ENCODE peak calls at places on chromosome 3, in ten cellular contexts. One of them, this sample, is unnamed.

GRCh38 chr3:115931581-115931980 is 308.3 kb downstream of the GAP43 start:
- DNase-seq in stimulated activated CD8-positive, alpha-beta memory T cell treated with anti-CD3 and anti-CD28 coated beads, Interleukin-12 subunit alpha, Interleukin-12 subunit beta, amount 100 ng/mL, for 4 hours: no peak
- DNase-seq in HepG2: no peak
- DNase-seq in BJ: no peak
- DNase-seq in CD8-positive, alpha-beta T cell: no peak
- DNase-seq in germinal center: no peak
- DNase-seq in stimulated activated CD4-positive, alpha-beta T cell treated with anti-CD3 and anti-CD28 coated beads, Interleukin-2, amount 100 ng/mL, for 48 hours: no peak
- DNase-seq in PC-3: peak; percentile 15
- DNase-seq in astrocyte of the hippocampus: no peak
- DNase-seq in CD4-positive, CD25-positive, alpha-beta regulatory T cell: no peak
- DNase-seq in this sample: no peak

GRCh38 chr3:37779289-37780152 is 82.2 kb upstream of the CTDSPL start:
- DNase-seq in HepG2: peak; percentile 66
- DNase-seq in CD8-positive, alpha-beta T cell: no peak
- DNase-seq in BJ: no peak
- DNase-seq in germinal center: peak; percentile 64
- DNase-seq in stimulated activated CD8-positive, alpha-beta memory T cell treated with anti-CD3 and anti-CD28 coated beads, Interleukin-12 subunit alpha, Interleukin-12 subunit beta, amount 100 ng/mL, for 4 hours: no peak
- DNase-seq in CD4-positive, CD25-positive, alpha-beta regulatory T cell: no peak
- DNase-seq in astrocyte of the hippocampus: peak; percentile 89
- DNase-seq in PC-3: peak; percentile 84
- DNase-seq in stimulated activated CD4-positive, alpha-beta T cell treated with anti-CD3 and anti-CD28 coated beads, Interleukin-2, amount 100 ng/mL, for 48 hours: no peak
- DNase-seq in this sample: peak; percentile 27

GRCh38 chr3:113245775-113246174 is 34.4 kb downstream of the BOC start:
- DNase-seq in astrocyte of the hippocampus: no peak
- DNase-seq in CD4-positive, CD25-positive, alpha-beta regulatory T cell: no peak
- DNase-seq in HepG2: no peak
- DNase-seq in stimulated activated CD4-positive, alpha-beta T cell treated with anti-CD3 and anti-CD28 coated beads, Interleukin-2, amount 100 ng/mL, for 48 hours: no peak
- DNase-seq in BJ: no peak
- DNase-seq in germinal center: no peak
- DNase-seq in CD8-positive, alpha-beta T cell: no peak
- DNase-seq in stimulated activated CD8-positive, alpha-beta memory T cell treated with anti-CD3 and anti-CD28 coated beads, Interleukin-12 subunit alpha, Interleukin-12 subunit beta, amount 100 ng/mL, for 4 hours: no peak
- DNase-seq in PC-3: no peak
- DNase-seq in this sample: no peak

GRCh38 chr3:153628591-153628990 is 466.6 kb downstream of the RAP2B start:
- DNase-seq in CD4-positive, CD25-positive, alpha-beta regulatory T cell: no peak
- DNase-seq in astrocyte of the hippocampus: no peak
- DNase-seq in HepG2: no peak
- DNase-seq in stimulated activated CD8-positive, alpha-beta memory T cell treated with anti-CD3 and anti-CD28 coated beads, Interleukin-12 subunit alpha, Interleukin-12 subunit beta, amount 100 ng/mL, for 4 hours: no peak
- DNase-seq in stimulated activated CD4-positive, alpha-beta T cell treated with anti-CD3 and anti-CD28 coated beads, Interleukin-2, amount 100 ng/mL, for 48 hours: no peak
- DNase-seq in BJ: peak; percentile 7
- DNase-seq in germinal center: no peak
- DNase-seq in PC-3: no peak
- DNase-seq in CD8-positive, alpha-beta T cell: no peak
- DNase-seq in this sample: no peak

GRCh38 chr3:56869157-56869889 is 67.6 kb upstream of the ARHGEF3 start:
- DNase-seq in astrocyte of the hippocampus: peak; percentile 45
- DNase-seq in stimulated activated CD4-positive, alpha-beta T cell treated with anti-CD3 and anti-CD28 coated beads, Interleukin-2, amount 100 ng/mL, for 48 hours: no peak
- DNase-seq in stimulated activated CD8-positive, alpha-beta memory T cell treated with anti-CD3 and anti-CD28 coated beads, Interleukin-12 subunit alpha, Interleukin-12 subunit beta, amount 100 ng/mL, for 4 hours: no peak
- DNase-seq in CD8-positive, alpha-beta T cell: no peak
- DNase-seq in PC-3: peak; percentile 70
- DNase-seq in germinal center: no peak
- DNase-seq in CD4-positive, CD25-positive, alpha-beta regulatory T cell: no peak
- DNase-seq in BJ: no peak
- DNase-seq in HepG2: no peak
- DNase-seq in this sample: no peak

GRCh38 chr3:58536501-58537411 is at the start of gene ACOX2:
- DNase-seq in CD4-positive, CD25-positive, alpha-beta regulatory T cell: no peak
- DNase-seq in CD8-positive, alpha-beta T cell: no peak
- DNase-seq in PC-3: no peak
- DNase-seq in stimulated activated CD4-positive, alpha-beta T cell treated with anti-CD3 and anti-CD28 coated beads, Interleukin-2, amount 100 ng/mL, for 48 hours: no peak
- DNase-seq in germinal center: no peak
- DNase-seq in HepG2: no peak
- DNase-seq in BJ: no peak
- DNase-seq in astrocyte of the hippocampus: peak; percentile 69
- DNase-seq in stimulated activated CD8-positive, alpha-beta memory T cell treated with anti-CD3 and anti-CD28 coated beads, Interleukin-12 subunit alpha, Interleukin-12 subunit beta, amount 100 ng/mL, for 4 hours: no peak
- DNase-seq in this sample: peak; percentile 69

GRCh38 chr3:31941230-31941632 is 39.8 kb downstream of the OSBPL10 start:
- DNase-seq in astrocyte of the hippocampus: peak; percentile 50
- DNase-seq in BJ: no peak
- DNase-seq in PC-3: no peak
- DNase-seq in germinal center: no peak
- DNase-seq in CD8-positive, alpha-beta T cell: no peak
- DNase-seq in HepG2: peak; percentile 85
- DNase-seq in stimulated activated CD8-positive, alpha-beta memory T cell treated with anti-CD3 and anti-CD28 coated beads, Interleukin-12 subunit alpha, Interleukin-12 subunit beta, amount 100 ng/mL, for 4 hours: no peak
- DNase-seq in CD4-positive, CD25-positive, alpha-beta regulatory T cell: no peak
- DNase-seq in stimulated activated CD4-positive, alpha-beta T cell treated with anti-CD3 and anti-CD28 coated beads, Interleukin-2, amount 100 ng/mL, for 48 hours: no peak
- DNase-seq in this sample: no peak

GRCh38 chr3:46470831-46471230 is 6.1 kb upstream of the LTF start:
- DNase-seq in PC-3: no peak
- DNase-seq in HepG2: no peak
- DNase-seq in BJ: no peak
- DNase-seq in CD4-positive, CD25-positive, alpha-beta regulatory T cell: no peak
- DNase-seq in CD8-positive, alpha-beta T cell: no peak
- DNase-seq in astrocyte of the hippocampus: no peak
- DNase-seq in stimulated activated CD4-positive, alpha-beta T cell treated with anti-CD3 and anti-CD28 coated beads, Interleukin-2, amount 100 ng/mL, for 48 hours: no peak
- DNase-seq in germinal center: no peak
- DNase-seq in stimulated activated CD8-positive, alpha-beta memory T cell treated with anti-CD3 and anti-CD28 coated beads, Interleukin-12 subunit alpha, Interleukin-12 subunit beta, amount 100 ng/mL, for 4 hours: no peak
- DNase-seq in this sample: no peak

GRCh38 chr3:10026084-10026890 is at the start of gene FANCD2:
- DNase-seq in BJ: peak; percentile 34
- DNase-seq in germinal center: peak; percentile 82
- DNase-seq in astrocyte of the hippocampus: peak; percentile 96
- DNase-seq in stimulated activated CD8-positive, alpha-beta memory T cell treated with anti-CD3 and anti-CD28 coated beads, Interleukin-12 subunit alpha, Interleukin-12 subunit beta, amount 100 ng/mL, for 4 hours: peak; percentile 90
- DNase-seq in stimulated activated CD4-positive, alpha-beta T cell treated with anti-CD3 and anti-CD28 coated beads, Interleukin-2, amount 100 ng/mL, for 48 hours: peak; percentile 93
- DNase-seq in CD4-positive, CD25-positive, alpha-beta regulatory T cell: peak; percentile 88
- DNase-seq in HepG2: peak; percentile 72
- DNase-seq in CD8-positive, alpha-beta T cell: peak; percentile 97
- DNase-seq in PC-3: peak; percentile 93
- DNase-seq in this sample: peak; percentile 92

GRCh38 chr3:178320481-178321352 is 215.5 kb upstream of the KCNMB2 start:
- DNase-seq in BJ: no peak
- DNase-seq in stimulated activated CD4-positive, alpha-beta T cell treated with anti-CD3 and anti-CD28 coated beads, Interleukin-2, amount 100 ng/mL, for 48 hours: no peak
- DNase-seq in astrocyte of the hippocampus: peak; percentile 81
- DNase-seq in stimulated activated CD8-positive, alpha-beta memory T cell treated with anti-CD3 and anti-CD28 coated beads, Interleukin-12 subunit alpha, Interleukin-12 subunit beta, amount 100 ng/mL, for 4 hours: no peak
- DNase-seq in HepG2: no peak
- DNase-seq in germinal center: no peak
- DNase-seq in CD4-positive, CD25-positive, alpha-beta regulatory T cell: no peak
- DNase-seq in PC-3: peak; percentile 28
- DNase-seq in CD8-positive, alpha-beta T cell: no peak
- DNase-seq in this sample: no peak

GRCh38 chr3:72444642-72445223 is 403.5 kb downstream of the SHQ1 start:
- DNase-seq in HepG2: no peak
- DNase-seq in PC-3: no peak
- DNase-seq in germinal center: no peak
- DNase-seq in CD8-positive, alpha-beta T cell: no peak
- DNase-seq in CD4-positive, CD25-positive, alpha-beta regulatory T cell: no peak
- DNase-seq in astrocyte of the hippocampus: no peak
- DNase-seq in stimulated activated CD4-positive, alpha-beta T cell treated with anti-CD3 and anti-CD28 coated beads, Interleukin-2, amount 100 ng/mL, for 48 hours: no peak
- DNase-seq in BJ: no peak
- DNase-seq in stimulated activated CD8-positive, alpha-beta memory T cell treated with anti-CD3 and anti-CD28 coated beads, Interleukin-12 subunit alpha, Interleukin-12 subunit beta, amount 100 ng/mL, for 4 hours: no peak
- DNase-seq in this sample: no peak

GRCh38 chr3:136543385-136543784 is 208.8 kb downstream of the STAG1 start:
- DNase-seq in BJ: no peak
- DNase-seq in PC-3: peak; percentile 8
- DNase-seq in HepG2: no peak
- DNase-seq in stimulated activated CD4-positive, alpha-beta T cell treated with anti-CD3 and anti-CD28 coated beads, Interleukin-2, amount 100 ng/mL, for 48 hours: no peak
- DNase-seq in germinal center: no peak
- DNase-seq in CD4-positive, CD25-positive, alpha-beta regulatory T cell: no peak
- DNase-seq in stimulated activated CD8-positive, alpha-beta memory T cell treated with anti-CD3 and anti-CD28 coated beads, Interleukin-12 subunit alpha, Interleukin-12 subunit beta, amount 100 ng/mL, for 4 hours: no peak
- DNase-seq in CD8-positive, alpha-beta T cell: no peak
- DNase-seq in astrocyte of the hippocampus: no peak
- DNase-seq in this sample: no peak

GRCh38 chr3:23580337-23580736 is 225.4 kb upstream of the UBE2E1 start:
- DNase-seq in stimulated activated CD8-positive, alpha-beta memory T cell treated with anti-CD3 and anti-CD28 coated beads, Interleukin-12 subunit alpha, Interleukin-12 subunit beta, amount 100 ng/mL, for 4 hours: no peak
- DNase-seq in PC-3: peak; percentile 97
- DNase-seq in BJ: peak; percentile 36
- DNase-seq in stimulated activated CD4-positive, alpha-beta T cell treated with anti-CD3 and anti-CD28 coated beads, Interleukin-2, amount 100 ng/mL, for 48 hours: no peak
- DNase-seq in HepG2: no peak
- DNase-seq in germinal center: no peak
- DNase-seq in CD8-positive, alpha-beta T cell: no peak
- DNase-seq in CD4-positive, CD25-positive, alpha-beta regulatory T cell: no peak
- DNase-seq in astrocyte of the hippocampus: peak; percentile 47
- DNase-seq in this sample: no peak

GRCh38 chr3:186938716-186939115 is 8.4 kb downstream of the ST6GAL1 start:
- DNase-seq in stimulated activated CD8-positive, alpha-beta memory T cell treated with anti-CD3 and anti-CD28 coated beads, Interleukin-12 subunit alpha, Interleukin-12 subunit beta, amount 100 ng/mL, for 4 hours: no peak
- DNase-seq in PC-3: no peak
- DNase-seq in astrocyte of the hippocampus: peak; percentile 23
- DNase-seq in germinal center: no peak
- DNase-seq in BJ: no peak
- DNase-seq in CD8-positive, alpha-beta T cell: no peak
- DNase-seq in stimulated activated CD4-positive, alpha-beta T cell treated with anti-CD3 and anti-CD28 coated beads, Interleukin-2, amount 100 ng/mL, for 48 hours: no peak
- DNase-seq in CD4-positive, CD25-positive, alpha-beta regulatory T cell: no peak
- DNase-seq in HepG2: no peak
- DNase-seq in this sample: no peak

GRCh38 chr3:173988912-173989311 is 591.4 kb downstream of the NLGN1 start:
- DNase-seq in BJ: no peak
- DNase-seq in HepG2: no peak
- DNase-seq in astrocyte of the hippocampus: no peak
- DNase-seq in stimulated activated CD4-positive, alpha-beta T cell treated with anti-CD3 and anti-CD28 coated beads, Interleukin-2, amount 100 ng/mL, for 48 hours: no peak
- DNase-seq in PC-3: no peak
- DNase-seq in germinal center: no peak
- DNase-seq in stimulated activated CD8-positive, alpha-beta memory T cell treated with anti-CD3 and anti-CD28 coated beads, Interleukin-12 subunit alpha, Interleukin-12 subunit beta, amount 100 ng/mL, for 4 hours: no peak
- DNase-seq in CD4-positive, CD25-positive, alpha-beta regulatory T cell: no peak
- DNase-seq in CD8-positive, alpha-beta T cell: no peak
- DNase-seq in this sample: no peak

GRCh38 chr3:1326546-1326945 is 233.7 kb downstream of the CNTN6 start:
- DNase-seq in CD8-positive, alpha-beta T cell: no peak
- DNase-seq in CD4-positive, CD25-positive, alpha-beta regulatory T cell: no peak
- DNase-seq in stimulated activated CD8-positive, alpha-beta memory T cell treated with anti-CD3 and anti-CD28 coated beads, Interleukin-12 subunit alpha, Interleukin-12 subunit beta, amount 100 ng/mL, for 4 hours: no peak
- DNase-seq in stimulated activated CD4-positive, alpha-beta T cell treated with anti-CD3 and anti-CD28 coated beads, Interleukin-2, amount 100 ng/mL, for 48 hours: no peak
- DNase-seq in HepG2: no peak
- DNase-seq in astrocyte of the hippocampus: no peak
- DNase-seq in BJ: no peak
- DNase-seq in germinal center: no peak
- DNase-seq in PC-3: no peak
- DNase-seq in this sample: no peak

GRCh38 chr3:15051531-15051930 is 13.6 kb downstream of the MRPS25 start:
- DNase-seq in HepG2: peak; percentile 62
- DNase-seq in stimulated activated CD8-positive, alpha-beta memory T cell treated with anti-CD3 and anti-CD28 coated beads, Interleukin-12 subunit alpha, Interleukin-12 subunit beta, amount 100 ng/mL, for 4 hours: no peak
- DNase-seq in astrocyte of the hippocampus: peak; percentile 42
- DNase-seq in BJ: no peak
- DNase-seq in CD8-positive, alpha-beta T cell: no peak
- DNase-seq in PC-3: peak; percentile 62
- DNase-seq in CD4-positive, CD25-positive, alpha-beta regulatory T cell: no peak
- DNase-seq in stimulated activated CD4-positive, alpha-beta T cell treated with anti-CD3 and anti-CD28 coated beads, Interleukin-2, amount 100 ng/mL, for 48 hours: peak; percentile 39
- DNase-seq in germinal center: peak; percentile 77
- DNase-seq in this sample: no peak

GRCh38 chr3:190486201-190486865 is 27.6 kb upstream of the IL1RAP start:
- DNase-seq in CD8-positive, alpha-beta T cell: no peak
- DNase-seq in stimulated activated CD8-positive, alpha-beta memory T cell treated with anti-CD3 and anti-CD28 coated beads, Interleukin-12 subunit alpha, Interleukin-12 subunit beta, amount 100 ng/mL, for 4 hours: no peak
- DNase-seq in stimulated activated CD4-positive, alpha-beta T cell treated with anti-CD3 and anti-CD28 coated beads, Interleukin-2, amount 100 ng/mL, for 48 hours: no peak
- DNase-seq in HepG2: no peak
- DNase-seq in astrocyte of the hippocampus: peak; percentile 81
- DNase-seq in germinal center: no peak
- DNase-seq in CD4-positive, CD25-positive, alpha-beta regulatory T cell: no peak
- DNase-seq in PC-3: peak; percentile 82
- DNase-seq in BJ: no peak
- DNase-seq in this sample: no peak

GRCh38 chr3:197407053-197407452 is 108.6 kb upstream of the DLG1 start:
- DNase-seq in PC-3: no peak
- DNase-seq in HepG2: no peak
- DNase-seq in astrocyte of the hippocampus: no peak
- DNase-seq in CD4-positive, CD25-positive, alpha-beta regulatory T cell: no peak
- DNase-seq in CD8-positive, alpha-beta T cell: no peak
- DNase-seq in stimulated activated CD8-positive, alpha-beta memory T cell treated with anti-CD3 and anti-CD28 coated beads, Interleukin-12 subunit alpha, Interleukin-12 subunit beta, amount 100 ng/mL, for 4 hours: no peak
- DNase-seq in stimulated activated CD4-positive, alpha-beta T cell treated with anti-CD3 and anti-CD28 coated beads, Interleukin-2, amount 100 ng/mL, for 48 hours: no peak
- DNase-seq in BJ: no peak
- DNase-seq in germinal center: no peak
- DNase-seq in this sample: no peak

GRCh38 chr3:172701758-172702157 is 9.1 kb downstream of the NCEH1 start:
- DNase-seq in HepG2: peak; percentile 34
- DNase-seq in BJ: no peak
- DNase-seq in stimulated activated CD8-positive, alpha-beta memory T cell treated with anti-CD3 and anti-CD28 coated beads, Interleukin-12 subunit alpha, Interleukin-12 subunit beta, amount 100 ng/mL, for 4 hours: no peak
- DNase-seq in stimulated activated CD4-positive, alpha-beta T cell treated with anti-CD3 and anti-CD28 coated beads, Interleukin-2, amount 100 ng/mL, for 48 hours: no peak
- DNase-seq in CD8-positive, alpha-beta T cell: no peak
- DNase-seq in astrocyte of the hippocampus: no peak
- DNase-seq in germinal center: no peak
- DNase-seq in PC-3: no peak
- DNase-seq in CD4-positive, CD25-positive, alpha-beta regulatory T cell: no peak
- DNase-seq in this sample: peak; percentile 49

GRCh38 chr3:29486087-29486486 is 205.2 kb downstream of the RBMS3 start:
- DNase-seq in germinal center: no peak
- DNase-seq in CD8-positive, alpha-beta T cell: no peak
- DNase-seq in HepG2: no peak
- DNase-seq in BJ: peak; percentile 13
- DNase-seq in stimulated activated CD4-positive, alpha-beta T cell treated with anti-CD3 and anti-CD28 coated beads, Interleukin-2, amount 100 ng/mL, for 48 hours: no peak
- DNase-seq in CD4-positive, CD25-positive, alpha-beta regulatory T cell: no peak
- DNase-seq in stimulated activated CD8-positive, alpha-beta memory T cell treated with anti-CD3 and anti-CD28 coated beads, Interleukin-12 subunit alpha, Interleukin-12 subunit beta, amount 100 ng/mL, for 4 hours: no peak
- DNase-seq in astrocyte of the hippocampus: peak; percentile 81
- DNase-seq in PC-3: peak; percentile 88
- DNase-seq in this sample: no peak

GRCh38 chr3:198080521-198081384 is 120.7 kb downstream of the LMLN start:
- DNase-seq in BJ: no peak
- DNase-seq in CD4-positive, CD25-positive, alpha-beta regulatory T cell: peak; percentile 47
- DNase-seq in germinal center: peak; percentile 64
- DNase-seq in HepG2: peak; percentile 18
- DNase-seq in astrocyte of the hippocampus: peak; percentile 89
- DNase-seq in stimulated activated CD8-positive, alpha-beta memory T cell treated with anti-CD3 and anti-CD28 coated beads, Interleukin-12 subunit alpha, Interleukin-12 subunit beta, amount 100 ng/mL, for 4 hours: peak; percentile 71
- DNase-seq in stimulated activated CD4-positive, alpha-beta T cell treated with anti-CD3 and anti-CD28 coated beads, Interleukin-2, amount 100 ng/mL, for 48 hours: peak; percentile 83
- DNase-seq in PC-3: peak; percentile 87
- DNase-seq in CD8-positive, alpha-beta T cell: peak; percentile 89
- DNase-seq in this sample: peak; percentile 74

GRCh38 chr3:9007213-9007612 is 43.9 kb upstream of the RAD18 start:
- DNase-seq in stimulated activated CD4-positive, alpha-beta T cell treated with anti-CD3 and anti-CD28 coated beads, Interleukin-2, amount 100 ng/mL, for 48 hours: no peak
- DNase-seq in astrocyte of the hippocampus: no peak
- DNase-seq in stimulated activated CD8-positive, alpha-beta memory T cell treated with anti-CD3 and anti-CD28 coated beads, Interleukin-12 subunit alpha, Interleukin-12 subunit beta, amount 100 ng/mL, for 4 hours: no peak
- DNase-seq in CD8-positive, alpha-beta T cell: no peak
- DNase-seq in CD4-positive, CD25-positive, alpha-beta regulatory T cell: no peak
- DNase-seq in BJ: no peak
- DNase-seq in HepG2: peak; percentile 23
- DNase-seq in PC-3: no peak
- DNase-seq in germinal center: no peak
- DNase-seq in this sample: no peak

GRCh38 chr3:44208086-44208485 is 33.6 kb upstream of the TOPAZ1 start:
- DNase-seq in BJ: peak; percentile 1
- DNase-seq in CD4-positive, CD25-positive, alpha-beta regulatory T cell: no peak
- DNase-seq in germinal center: no peak
- DNase-seq in stimulated activated CD8-positive, alpha-beta memory T cell treated with anti-CD3 and anti-CD28 coated beads, Interleukin-12 subunit alpha, Interleukin-12 subunit beta, amount 100 ng/mL, for 4 hours: no peak
- DNase-seq in HepG2: no peak
- DNase-seq in PC-3: no peak
- DNase-seq in CD8-positive, alpha-beta T cell: no peak
- DNase-seq in stimulated activated CD4-positive, alpha-beta T cell treated with anti-CD3 and anti-CD28 coated beads, Interleukin-2, amount 100 ng/mL, for 48 hours: no peak
- DNase-seq in astrocyte of the hippocampus: peak; percentile 42
- DNase-seq in this sample: no peak

GRCh38 chr3:42024578-42025387 is 62.9 kb upstream of the ULK4 start:
- DNase-seq in PC-3: no peak
- DNase-seq in astrocyte of the hippocampus: peak; percentile 34
- DNase-seq in BJ: no peak
- DNase-seq in CD8-positive, alpha-beta T cell: no peak
- DNase-seq in CD4-positive, CD25-positive, alpha-beta regulatory T cell: no peak
- DNase-seq in HepG2: no peak
- DNase-seq in stimulated activated CD4-positive, alpha-beta T cell treated with anti-CD3 and anti-CD28 coated beads, Interleukin-2, amount 100 ng/mL, for 48 hours: no peak
- DNase-seq in germinal center: no peak
- DNase-seq in stimulated activated CD8-positive, alpha-beta memory T cell treated with anti-CD3 and anti-CD28 coated beads, Interleukin-12 subunit alpha, Interleukin-12 subunit beta, amount 100 ng/mL, for 4 hours: no peak
- DNase-seq in this sample: no peak